ENCODE peak calls at places on chromosomes 5 and 9, in nine cellular contexts. J, X, G, Q, U, A, B, S and V are unnamed samples. For H3K4me1, the result is how much of the 10 kb centered on the place peaks cover.

GRCh38 chr5:34041247-34041972 is 1.6 kb downstream of the C1QTNF3 start:
- DNase-seq in J (no peak), X (no peak), U (no peak), S (no peak), G (no peak), A (no peak), B (no peak), Q (no peak), V (no peak)

GRCh38 chr5:592158-592557 is 20.0 kb upstream of the CEP72 start:
- DNase-seq in X (peak), B (no peak), U (no peak), J (no peak), G (no peak), S (no peak), A (no peak), Q (no peak), V (no peak)

GRCh38 chr5:1492757-1493156 is 31.0 kb downstream of the LPCAT1 start:
- DNase-seq in J (no peak), U (no peak), S (no peak), A (no peak), G (no peak), Q (no peak), X (no peak), B (no peak), V (no peak)

GRCh38 chr9:137021979-137022619 is 5.9 kb downstream of the ABCA2 start:
- DNase-seq in S (no peak), X (peak), A (peak), J (peak), Q (peak), B (peak), G (peak), U (no peak), V (peak)

GRCh38 chr5:124747770-124748686 is 1.6 kb upstream of the ZNF608 start:
- DNase-seq in X (no peak), U (no peak), J (peak), Q (no peak), B (peak), G (peak), A (peak), S (no peak), V (no peak)

GRCh38 chr5:172488221-172488620 is 33.9 kb upstream of the SH3PXD2B start:
- DNase-seq in S (no peak), B (no peak), Q (no peak), A (no peak), X (no peak), U (no peak), J (no peak), G (peak), V (no peak)

GRCh38 chr9:85743290-85744128 is 1.8 kb upstream of the AGTPBP1 start:
- DNase-seq in J (no peak), U (no peak), A (no peak), Q (no peak), G (peak), B (peak), S (no peak), X (no peak), V (peak)

GRCh38 chr5:74201334-74202081 is 439.0 kb downstream of the ENC1 start:
- DNase-seq in Q (no peak), G (peak), X (no peak), J (no peak), B (peak), U (peak), A (no peak), S (peak), V (no peak)

GRCh38 chr5:15550502-15551115 is 50.6 kb downstream of the FBXL7 start:
- DNase-seq in Q (no peak), U (no peak), G (peak), B (peak), A (no peak), J (no peak), X (no peak), S (no peak), V (no peak)

GRCh38 chr9:92617951-92618510 is 51.9 kb downstream of the IPPK start:
- DNase-seq in B (no peak), G (no peak), Q (no peak), A (no peak), S (no peak), J (no peak), X (no peak), U (no peak), V (no peak)

GRCh38 chr5:40503438-40503837 is 176.3 kb upstream of the PTGER4 start:
- DNase-seq in G (no peak), B (no peak), J (no peak), A (no peak), S (no peak), X (no peak), Q (no peak), U (no peak), V (no peak)

GRCh38 chr9:108469654-108470053 is 386.1 kb downstream of the ACTL7B start:
- DNase-seq in A (no peak), B (peak), X (no peak), G (peak), U (no peak), Q (no peak), S (no peak), J (no peak), V (peak)

GRCh38 chr5:159340511-159340910 is 10.2 kb upstream of the IL12B start:
- DNase-seq in Q (no peak), J (no peak), S (no peak), A (no peak), U (no peak), G (no peak), X (no peak), B (no peak), V (no peak)

GRCh38 chr9:107975426-107976010 is 485.9 kb upstream of the KLF4 start:
- DNase-seq in G (peak), A (no peak), U (no peak), S (no peak), J (no peak), X (no peak), Q (no peak), B (no peak), V (no peak)

GRCh38 chr5:172778223-172778814 is 7.3 kb upstream of the DUSP1 start:
- DNase-seq in Q (no peak), S (no peak), A (no peak), U (peak), J (no peak), G (peak), B (peak), X (no peak), V (no peak)

GRCh38 chr5:6508931-6509330 is 60.3 kb downstream of the UBE2QL1 start:
- DNase-seq in A (no peak), B (no peak), Q (no peak), U (no peak), J (no peak), S (no peak), X (no peak), G (no peak), V (no peak)

GRCh38 chr5:6505415-6505763 is 56.7 kb downstream of the UBE2QL1 start:
- DNase-seq in A (no peak), J (no peak), B (no peak), U (no peak), S (no peak), G (no peak), Q (no peak), X (no peak), V (no peak)

GRCh38 chr5:6505779-6506557 is 57.3 kb downstream of the UBE2QL1 start:
- DNase-seq in S (no peak), Q (no peak), U (no peak), X (no peak), J (no peak), A (no peak), G (no peak), B (no peak), V (no peak)

GRCh38 chr5:6504677-6505414 is 56.2 kb downstream of the UBE2QL1 start:
- DNase-seq in G (no peak), A (no peak), U (no peak), X (no peak), Q (no peak), S (no peak), J (no peak), B (peak), V (no peak)

GRCh38 chr5:6506631-6507030 is 58.0 kb downstream of the UBE2QL1 start:
- DNase-seq in B (no peak), A (no peak), Q (no peak), U (no peak), J (no peak), G (no peak), S (no peak), X (no peak), V (no peak)
- H3K27ac ChIP-seq in B (no peak), A (no peak), Q (no peak), U (no peak), J (no peak), G (no peak), S (no peak), X (no peak), V (no peak)

GRCh38 chr9:123073441-123073840 is 40.0 kb downstream of the GPR21 start:
- DNase-seq in U (no peak), B (no peak), G (no peak), Q (no peak), J (no peak), X (no peak), A (no peak), S (no peak), V (no peak)

GRCh38 chr9:123070210-123070609 is 36.7 kb downstream of the GPR21 start:
- DNase-seq in J (no peak), U (no peak), G (no peak), Q (no peak), A (no peak), B (no peak), X (no peak), S (no peak), V (no peak)

GRCh38 chr9:123072407-123072995 is 39.0 kb downstream of the GPR21 start:
- DNase-seq in X (no peak), G (no peak), S (no peak), A (no peak), U (no peak), J (no peak), Q (no peak), B (no peak), V (no peak)

GRCh38 chr9:123074627-123075026 is 41.2 kb downstream of the GPR21 start:
- DNase-seq in A (no peak), B (no peak), X (no peak), Q (no peak), G (no peak), J (no peak), U (no peak), S (no peak), V (no peak)

GRCh38 chr9:123073991-123074422 is 40.5 kb downstream of the GPR21 start:
- DNase-seq in Q (no peak), G (peak), B (peak), J (no peak), S (no peak), U (no peak), X (no peak), A (no peak), V (no peak)
- H3K4me1 ChIP-seq in Q (under half), G (under half), B (under half), J (under half), S (under half), U (under half), X (under half), A (under half), V (under half)

GRCh38 chr9:95572370-95573151 is 55.8 kb upstream of the PTCH1 start:
- DNase-seq in B (no peak), J (no peak), S (no peak), Q (no peak), X (no peak), U (no peak), A (no peak), G (peak), V (no peak)
- H3K4me3 ChIP-seq in B (no peak), J (no peak), S (no peak), Q (no peak), X (no peak), U (no peak), A (no peak), G (no peak), V (no peak)

DNA sequence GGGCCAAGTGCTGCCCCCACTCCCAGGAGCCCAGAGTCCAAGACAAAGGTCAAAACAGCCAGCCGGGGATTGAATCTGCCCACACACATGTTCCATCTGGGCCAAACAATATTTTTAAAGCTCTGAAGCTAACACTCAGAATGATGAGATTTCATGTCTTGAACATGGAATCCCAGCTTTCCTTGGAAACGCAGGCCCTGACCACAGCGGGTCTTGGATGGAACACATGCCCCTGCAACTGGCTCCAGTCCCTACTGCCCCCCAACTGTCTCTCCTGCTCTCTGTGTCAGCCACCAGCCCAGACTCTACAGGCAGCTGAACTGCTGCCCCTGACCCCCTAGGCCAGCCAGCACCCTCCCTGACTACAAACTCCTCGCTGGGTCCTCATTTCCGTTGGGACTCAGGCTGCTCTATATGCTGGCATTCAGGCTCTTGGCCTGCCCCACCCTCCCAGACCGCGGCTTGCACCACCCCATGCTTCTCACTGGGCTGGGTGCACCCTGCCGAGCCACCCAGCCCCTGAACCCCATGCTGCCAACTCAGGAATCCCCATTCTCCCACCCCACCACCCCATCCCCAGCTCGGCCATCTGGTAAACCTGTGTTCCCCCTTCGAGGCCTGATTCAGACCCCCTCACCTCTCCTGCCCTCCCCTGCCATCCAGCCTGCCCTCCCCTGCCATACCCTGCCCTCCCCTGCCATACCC is 71.7 kb downstream of the ADAMTS2 start:
- DNase-seq in S (no peak), U (no peak), B (no peak), G (no peak), A (no peak), J (no peak), X (peak), Q (no peak), V (peak)
- H3K27ac ChIP-seq in S (peak), U (no peak), B (no peak), G (no peak), A (no peak), J (no peak), X (no peak), Q (no peak), V (peak)

DNA sequence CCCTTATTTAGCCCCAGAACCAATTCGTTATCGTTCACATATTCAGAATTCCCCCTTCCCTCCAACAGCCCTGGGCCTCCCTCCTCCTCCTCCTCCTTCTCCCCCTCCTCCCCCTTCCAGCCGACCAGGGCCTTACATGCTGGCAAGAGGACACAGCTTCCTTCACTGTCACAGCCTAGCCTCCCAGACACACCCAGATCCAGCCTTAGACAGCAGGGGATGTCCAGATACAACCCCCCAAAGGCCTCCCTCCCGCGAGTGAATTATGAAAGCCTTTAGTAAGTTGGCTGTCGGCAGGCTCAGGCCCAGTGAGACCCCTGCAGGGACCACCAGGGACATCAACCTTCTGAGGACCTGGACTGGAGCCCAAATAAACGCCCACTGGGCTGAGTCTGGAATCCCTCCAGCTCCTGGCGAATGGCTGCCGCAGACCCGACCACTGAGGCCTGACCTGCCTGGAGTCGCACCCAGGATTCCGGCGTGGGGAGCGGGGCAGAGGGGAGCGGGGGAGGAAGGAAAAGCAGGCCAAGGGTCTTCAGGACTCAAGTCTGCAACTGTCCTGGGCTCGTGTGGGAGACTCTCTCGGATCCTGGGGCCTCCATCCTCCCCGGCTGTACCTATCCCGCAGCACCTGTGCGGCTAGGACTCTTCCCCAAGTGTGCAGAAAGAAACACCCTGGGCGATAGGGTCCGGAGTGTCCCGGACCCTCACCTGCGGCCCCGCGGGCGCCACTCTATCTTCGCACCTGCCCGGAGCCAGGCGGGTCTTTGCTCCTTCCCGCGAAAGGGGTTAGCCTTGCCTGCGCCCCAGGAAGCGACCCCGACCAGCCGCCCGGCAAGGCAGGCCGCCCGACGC is 735 bp downstream of the SEPTIN8 start:
- DNase-seq in U (peak), Q (no peak), A (no peak), S (peak), J (no peak), G (peak), X (no peak), B (peak), V (no peak)
- H3K4me1 ChIP-seq in U (under half), Q (under half), A (under half), S (under half), J (under half), G (under half), X (under half), B (under half), V (under half)